ENCODE peak calls at places on chromosomes 1 and 21, in six cellular contexts. One of them, this sample, is unnamed.

GRCh38 chr21:42221581-42222345 is 2.8 kb downstream of the ABCG1 start:
- DNase-seq in amniotic epithelial cell: peak
- DNase-seq in iris pigment epithelial cell: peak
- DNase-seq in omental fat pad: no peak
- DNase-seq in CD4-positive, alpha-beta T cell: no peak
- DNase-seq in aorta: no peak
- DNase-seq in this sample: no peak

GRCh38 chr1:6927626-6928025 is 142.4 kb downstream of the CAMTA1 start:
- DNase-seq in amniotic epithelial cell: no peak
- DNase-seq in iris pigment epithelial cell: no peak
- DNase-seq in omental fat pad: no peak
- DNase-seq in CD4-positive, alpha-beta T cell: no peak
- DNase-seq in aorta: no peak
- DNase-seq in this sample: no peak

GRCh38 chr1:54409156-54410142 is 3.3 kb upstream of the SSBP3 start:
- DNase-seq in amniotic epithelial cell: no peak
- DNase-seq in iris pigment epithelial cell: no peak
- DNase-seq in omental fat pad: no peak
- DNase-seq in CD4-positive, alpha-beta T cell: peak
- DNase-seq in aorta: no peak
- DNase-seq in this sample: no peak

GRCh38 chr1:201676651-201677050 is 137.7 kb downstream of the NAV1 start:
- DNase-seq in amniotic epithelial cell: no peak
- DNase-seq in iris pigment epithelial cell: no peak
- DNase-seq in omental fat pad: no peak
- DNase-seq in CD4-positive, alpha-beta T cell: no peak
- DNase-seq in aorta: no peak
- DNase-seq in this sample: no peak

GRCh38 chr1:10649484-10650201 is 146.8 kb downstream of the CASZ1 start:
- DNase-seq in amniotic epithelial cell: no peak
- DNase-seq in iris pigment epithelial cell: no peak
- DNase-seq in omental fat pad: no peak
- DNase-seq in CD4-positive, alpha-beta T cell: no peak
- DNase-seq in aorta: no peak
- DNase-seq in this sample: peak

GRCh38 chr1:76084029-76084627 is 9.6 kb downstream of the ST6GALNAC3 start:
- DNase-seq in amniotic epithelial cell: no peak
- DNase-seq in iris pigment epithelial cell: no peak
- DNase-seq in omental fat pad: no peak
- DNase-seq in CD4-positive, alpha-beta T cell: no peak
- DNase-seq in aorta: no peak
- DNase-seq in this sample: no peak

GRCh38 chr1:115641762-115642167 is at the start of gene VANGL1:
- DNase-seq in amniotic epithelial cell: peak
- DNase-seq in iris pigment epithelial cell: peak
- DNase-seq in omental fat pad: no peak
- DNase-seq in CD4-positive, alpha-beta T cell: peak
- DNase-seq in aorta: peak
- DNase-seq in this sample: peak

GRCh38 chr1:6006882-6007281 is 14.7 kb upstream of the NPHP4 start:
- DNase-seq in amniotic epithelial cell: peak
- DNase-seq in iris pigment epithelial cell: no peak
- DNase-seq in omental fat pad: no peak
- DNase-seq in CD4-positive, alpha-beta T cell: peak
- DNase-seq in aorta: peak
- DNase-seq in this sample: no peak

GRCh38 chr1:19461352-19461645 is 24.0 kb downstream of the CAPZB start:
- DNase-seq in amniotic epithelial cell: no peak
- DNase-seq in iris pigment epithelial cell: no peak
- DNase-seq in omental fat pad: no peak
- DNase-seq in CD4-positive, alpha-beta T cell: no peak
- DNase-seq in aorta: peak
- DNase-seq in this sample: no peak

GRCh38 chr1:117120774-117121588 is 568 bp downstream of the TRIM45 start:
- DNase-seq in amniotic epithelial cell: peak
- DNase-seq in iris pigment epithelial cell: peak
- DNase-seq in omental fat pad: peak
- DNase-seq in CD4-positive, alpha-beta T cell: no peak
- DNase-seq in aorta: no peak
- DNase-seq in this sample: peak

GRCh38 chr1:27346991-27347627 is 5.3 kb downstream of the SYTL1 start:
- DNase-seq in amniotic epithelial cell: no peak
- DNase-seq in iris pigment epithelial cell: no peak
- DNase-seq in omental fat pad: no peak
- DNase-seq in CD4-positive, alpha-beta T cell: no peak
- DNase-seq in aorta: no peak
- DNase-seq in this sample: no peak

GRCh38 chr1:52653207-52653849 is 20.4 kb downstream of the SHISAL2A start:
- DNase-seq in amniotic epithelial cell: no peak
- DNase-seq in iris pigment epithelial cell: no peak
- DNase-seq in omental fat pad: no peak
- DNase-seq in CD4-positive, alpha-beta T cell: no peak
- DNase-seq in aorta: no peak
- DNase-seq in this sample: no peak

GRCh38 chr21:42040411-42041180 is 30.4 kb upstream of the ZBTB21 start:
- DNase-seq in amniotic epithelial cell: peak
- DNase-seq in iris pigment epithelial cell: peak
- DNase-seq in omental fat pad: no peak
- DNase-seq in CD4-positive, alpha-beta T cell: no peak
- DNase-seq in aorta: peak
- DNase-seq in this sample: no peak

GRCh38 chr1:243525085-243525487 is 269.2 kb downstream of the SDCCAG8 start:
- DNase-seq in amniotic epithelial cell: peak
- DNase-seq in iris pigment epithelial cell: peak
- DNase-seq in omental fat pad: no peak
- DNase-seq in CD4-positive, alpha-beta T cell: no peak
- DNase-seq in aorta: no peak
- DNase-seq in this sample: no peak

GRCh38 chr1:190205713-190206112 is 272.0 kb downstream of the BRINP3 start:
- DNase-seq in amniotic epithelial cell: peak
- DNase-seq in iris pigment epithelial cell: peak
- DNase-seq in omental fat pad: no peak
- DNase-seq in CD4-positive, alpha-beta T cell: no peak
- DNase-seq in aorta: no peak
- DNase-seq in this sample: no peak

GRCh38 chr1:38353956-38354355 is 307.4 kb upstream of the POU3F1 start:
- DNase-seq in amniotic epithelial cell: no peak
- DNase-seq in iris pigment epithelial cell: no peak
- DNase-seq in omental fat pad: no peak
- DNase-seq in CD4-positive, alpha-beta T cell: no peak
- DNase-seq in aorta: no peak
- DNase-seq in this sample: no peak

GRCh38 chr1:203625623-203626189 is 926 bp upstream of the ATP2B4 start:
- DNase-seq in amniotic epithelial cell: peak
- DNase-seq in iris pigment epithelial cell: peak
- DNase-seq in omental fat pad: no peak
- DNase-seq in CD4-positive, alpha-beta T cell: peak
- DNase-seq in aorta: no peak
- DNase-seq in this sample: peak

GRCh38 chr21:26451014-26451740 is 121.9 kb downstream of the CYYR1 start:
- DNase-seq in amniotic epithelial cell: no peak
- DNase-seq in iris pigment epithelial cell: no peak
- DNase-seq in omental fat pad: no peak
- DNase-seq in CD4-positive, alpha-beta T cell: no peak
- DNase-seq in aorta: no peak
- DNase-seq in this sample: no peak

GRCh38 chr1:160628799-160629263 is 18.0 kb downstream of the SLAMF1 start:
- DNase-seq in amniotic epithelial cell: no peak
- DNase-seq in iris pigment epithelial cell: no peak
- DNase-seq in omental fat pad: no peak
- DNase-seq in CD4-positive, alpha-beta T cell: no peak
- DNase-seq in aorta: no peak
- DNase-seq in this sample: no peak

GRCh38 chr1:3011631-3012510 is 9.4 kb upstream of the ACTRT2 start:
- DNase-seq in amniotic epithelial cell: no peak
- DNase-seq in iris pigment epithelial cell: no peak
- DNase-seq in omental fat pad: no peak
- DNase-seq in CD4-positive, alpha-beta T cell: peak
- DNase-seq in aorta: peak
- DNase-seq in this sample: peak

GRCh38 chr21:33608559-33608958 is 20.1 kb upstream of the DONSON start:
- DNase-seq in amniotic epithelial cell: peak
- DNase-seq in iris pigment epithelial cell: peak
- DNase-seq in omental fat pad: no peak
- DNase-seq in CD4-positive, alpha-beta T cell: no peak
- DNase-seq in aorta: no peak
- DNase-seq in this sample: no peak

GRCh38 chr1:10520952-10521351 is 46.2 kb downstream of the PEX14 start:
- DNase-seq in amniotic epithelial cell: no peak
- DNase-seq in iris pigment epithelial cell: no peak
- DNase-seq in omental fat pad: no peak
- DNase-seq in CD4-positive, alpha-beta T cell: no peak
- DNase-seq in aorta: no peak
- DNase-seq in this sample: no peak

GRCh38 chr1:178718520-178718919 is 6.5 kb upstream of the RALGPS2 start:
- DNase-seq in amniotic epithelial cell: no peak
- DNase-seq in iris pigment epithelial cell: no peak
- DNase-seq in omental fat pad: no peak
- DNase-seq in CD4-positive, alpha-beta T cell: no peak
- DNase-seq in aorta: no peak
- DNase-seq in this sample: no peak

GRCh38 chr1:91827094-91828006 is 58.6 kb downstream of the TGFBR3 start:
- DNase-seq in amniotic epithelial cell: peak
- DNase-seq in iris pigment epithelial cell: no peak
- DNase-seq in omental fat pad: no peak
- DNase-seq in CD4-positive, alpha-beta T cell: no peak
- DNase-seq in aorta: no peak
- DNase-seq in this sample: peak

GRCh38 chr1:100308777-100309176 is 42.8 kb downstream of the RTCA start:
- DNase-seq in amniotic epithelial cell: peak
- DNase-seq in iris pigment epithelial cell: peak
- DNase-seq in omental fat pad: no peak
- DNase-seq in CD4-positive, alpha-beta T cell: no peak
- DNase-seq in aorta: no peak
- DNase-seq in this sample: no peak

GRCh38 chr1:6545276-6545934 is 8.9 kb downstream of the NOL9 start:
- DNase-seq in amniotic epithelial cell: no peak
- DNase-seq in iris pigment epithelial cell: peak
- DNase-seq in omental fat pad: no peak
- DNase-seq in CD4-positive, alpha-beta T cell: no peak
- DNase-seq in aorta: peak
- DNase-seq in this sample: no peak

GRCh38 chr1:233597489-233597901 is 16.4 kb upstream of the KCNK1 start:
- DNase-seq in amniotic epithelial cell: peak
- DNase-seq in iris pigment epithelial cell: peak
- DNase-seq in omental fat pad: no peak
- DNase-seq in CD4-positive, alpha-beta T cell: no peak
- DNase-seq in aorta: no peak
- DNase-seq in this sample: no peak